ENCODE peak calls at places on chromosomes 12 and 14, in four cellular contexts. B, S, W and C are unnamed samples.

GRCh38 chr12:109864916-109865315 is 15.4 kb downstream of the GLTP start:
- DNase-seq in B (no peak), S (no peak), W (no peak), C (no peak)

GRCh38 chr14:56491299-56492285 is 88.0 kb upstream of the TMEM260 start:
- DNase-seq in B (peak; percentile 49), S (peak; percentile 53), W (peak; percentile 16), C (no peak)

GRCh38 chr14:94447986-94448808 is 4.4 kb downstream of the SERPINA11 start:
- DNase-seq in B (no peak), S (no peak), W (no peak), C (no peak)

GRCh38 chr12:94900496-94900895 is 103.0 kb downstream of the NDUFA12 start:
- DNase-seq in B (no peak), S (no peak), W (no peak), C (no peak)

GRCh38 chr12:18443768-18444437 is 182.6 kb downstream of the PIK3C2G start:
- DNase-seq in B (peak; percentile 48), S (no peak), W (no peak), C (no peak)

GRCh38 chr14:23483216-23483854 is 13.8 kb downstream of the NGDN start:
- DNase-seq in B (peak; percentile 9), S (peak; percentile 77), W (no peak), C (no peak)

GRCh38 chr14:74347096-74347794 is 1.0 kb upstream of the VRTN start:
- DNase-seq in B (peak; percentile 56), S (no peak), W (no peak), C (no peak)

GRCh38 chr12:124777399-124778372 is 86.0 kb downstream of the SCARB1 start:
- DNase-seq in B (no peak), S (no peak), W (no peak), C (no peak)

GRCh38 chr14:102980409-102980810 is 57.9 kb downstream of the AMN start:
- DNase-seq in B (no peak), S (no peak), W (no peak), C (no peak)

GRCh38 chr14:90453401-90453951 is 56.6 kb downstream of the CALM1 start:
- DNase-seq in B (no peak), S (no peak), W (no peak), C (peak; percentile 32)

GRCh38 chr14:56116128-56116900 is 1.9 kb upstream of the PELI2 start:
- DNase-seq in B (no peak), S (no peak), W (no peak), C (no peak)

GRCh38 chr12:29537292-29537691 is 39.8 kb upstream of the OVCH1 start:
- DNase-seq in B (peak; percentile 3), S (no peak), W (no peak), C (no peak)

GRCh38 chr12:123998344-123998941 is 25.4 kb downstream of the ZNF664 start:
- DNase-seq in B (no peak), S (no peak), W (no peak), C (no peak)

GRCh38 chr12:117360551-117361311 is 695 bp downstream of the NOS1 start:
- DNase-seq in B (no peak), S (peak; percentile 28), W (no peak), C (no peak)

GRCh38 chr14:32724864-32725550 is 213.7 kb upstream of the NPAS3 start:
- DNase-seq in B (peak; percentile 75), S (no peak), W (no peak), C (no peak)

GRCh38 chr12:120121766-120122293 is 5.3 kb upstream of the RAB35 start:
- DNase-seq in B (no peak), S (no peak), W (no peak), C (no peak)

GRCh38 chr14:24113379-24113800 is 1.2 kb upstream of the DCAF11 start:
- DNase-seq in B (no peak), S (no peak), W (no peak), C (no peak)